ENCODE peak calls at places on chromosomes 1 and 21, in seven cellular contexts. S is glutamatergic neuron, Z is GM12865, R is prostate gland, D is sigmoid colon, U is AG04450, O is lower lobe of right lung. K is an unnamed sample.

GRCh38 chr1:51566260-51566659 is 47.2 kb upstream of the EPS15 start:
- DNase-seq in O (no peak), S (no peak), Z (no peak), D (no peak), R (no peak), U (no peak), K (no peak)

GRCh38 chr1:94286864-94287437 is 49.6 kb upstream of the ARHGAP29 start:
- DNase-seq in O (no peak), S (no peak), U (no peak), R (no peak), D (no peak), Z (no peak), K (no peak)

GRCh38 chr1:109997867-109998229 is 13.3 kb downstream of the AHCYL1 start:
- DNase-seq in U (no peak), R (no peak), S (no peak), D (no peak), Z (no peak), O (no peak), K (no peak)

GRCh38 chr21:25369524-25370300 is 237.6 kb downstream of the MRPL39 start:
- DNase-seq in Z (no peak), O (no peak), R (no peak), U (no peak), D (no peak), S (no peak), K (no peak)

GRCh38 chr1:54360165-54361005 is 45.8 kb downstream of the SSBP3 start:
- DNase-seq in U (no peak), S (no peak), D (no peak), O (no peak), Z (no peak), R (no peak), K (no peak)

GRCh38 chr21:41589620-41590175 is 81.7 kb upstream of the TMPRSS2 start:
- DNase-seq in R (no peak), Z (no peak), D (no peak), U (no peak), S (no peak), O (no peak), K (no peak)

GRCh38 chr1:27392778-27393635 is 585 bp downstream of the GPR3 start:
- DNase-seq in U (no peak), S (peak; percentile 35), D (no peak), O (no peak), R (no peak), Z (no peak), K (no peak)

GRCh38 chr1:46527474-46528296 is 23.8 kb downstream of the KNCN start:
- DNase-seq in Z (peak; percentile 72), U (no peak), R (peak; percentile 79), O (peak; percentile 84), D (peak; percentile 87), S (peak; percentile 88), K (peak; percentile 51)

GRCh38 chr1:219568728-219569127 is 44.2 kb downstream of the ZC3H11B start:
- DNase-seq in Z (no peak), D (no peak), U (no peak), R (no peak), O (no peak), S (no peak), K (no peak)

GRCh38 chr1:151855997-151856396 is 2.5 kb upstream of the THEM5 start:
- DNase-seq in S (no peak), D (no peak), R (no peak), Z (no peak), O (no peak), U (no peak), K (no peak)

GRCh38 chr1:150642296-150642695 is 12.9 kb upstream of the ENSA start:
- DNase-seq in R (no peak), U (no peak), S (no peak), D (no peak), O (no peak), Z (no peak), K (no peak)

GRCh38 chr1:1000357-1001056 is 610 bp upstream of the HES4 start:
- DNase-seq in U (peak; percentile 56), R (peak; percentile 71), D (peak; percentile 95), S (peak; percentile 90), Z (peak; percentile 71), O (peak; percentile 84), K (peak; percentile 66)

GRCh38 chr1:96234299-96234698 is 487.3 kb upstream of the PTBP2 start:
- DNase-seq in Z (no peak), O (peak; percentile 61), R (no peak), D (peak; percentile 65), S (no peak), U (no peak), K (no peak)

GRCh38 chr21:44765231-44766013 is 36.2 kb downstream of the UBE2G2 start:
- DNase-seq in U (no peak), R (no peak), D (no peak), S (no peak), O (no peak), Z (peak; percentile 42), K (no peak)

GRCh38 chr1:193109619-193110018 is 4.4 kb upstream of the GLRX2 start:
- DNase-seq in R (no peak), S (no peak), U (no peak), D (no peak), O (no peak), Z (no peak), K (no peak)

GRCh38 chr21:29091032-29091431 is 17.6 kb upstream of the CCT8 start:
- DNase-seq in D (no peak), R (no peak), U (peak; percentile 37), S (no peak), O (no peak), Z (no peak), K (no peak)

GRCh38 chr1:153032677-153033308 is 1.8 kb downstream of the SPRR1B start:
- DNase-seq in Z (peak; percentile 26), D (no peak), S (no peak), O (no peak), U (no peak), R (no peak), K (no peak)

GRCh38 chr1:110207831-110208230 is 2.3 kb upstream of the KCNC4 start:
- DNase-seq in O (peak; percentile 80), Z (peak; percentile 69), S (peak; percentile 89), D (no peak), U (no peak), R (peak; percentile 54), K (peak; percentile 63)

GRCh38 chr1:179253286-179253972 is 24.0 kb upstream of the ABL2 start:
- DNase-seq in R (no peak), Z (no peak), D (no peak), S (no peak), U (no peak), O (no peak), K (no peak)

GRCh38 chr1:183353597-183353996 is 64.6 kb downstream of the NMNAT2 start:
- DNase-seq in O (no peak), D (no peak), Z (no peak), S (no peak), R (no peak), U (no peak), K (no peak)

GRCh38 chr1:26602378-26602959 is 72.9 kb downstream of the RPS6KA1 start:
- DNase-seq in O (no peak), Z (peak; percentile 77), S (no peak), U (no peak), D (no peak), R (peak; percentile 62), K (no peak)

GRCh38 chr1:201021333-201022177 is 2.0 kb downstream of the KIF21B start:
- DNase-seq in U (no peak), S (no peak), O (no peak), Z (peak; percentile 60), R (no peak), D (no peak), K (no peak)

DNA sequence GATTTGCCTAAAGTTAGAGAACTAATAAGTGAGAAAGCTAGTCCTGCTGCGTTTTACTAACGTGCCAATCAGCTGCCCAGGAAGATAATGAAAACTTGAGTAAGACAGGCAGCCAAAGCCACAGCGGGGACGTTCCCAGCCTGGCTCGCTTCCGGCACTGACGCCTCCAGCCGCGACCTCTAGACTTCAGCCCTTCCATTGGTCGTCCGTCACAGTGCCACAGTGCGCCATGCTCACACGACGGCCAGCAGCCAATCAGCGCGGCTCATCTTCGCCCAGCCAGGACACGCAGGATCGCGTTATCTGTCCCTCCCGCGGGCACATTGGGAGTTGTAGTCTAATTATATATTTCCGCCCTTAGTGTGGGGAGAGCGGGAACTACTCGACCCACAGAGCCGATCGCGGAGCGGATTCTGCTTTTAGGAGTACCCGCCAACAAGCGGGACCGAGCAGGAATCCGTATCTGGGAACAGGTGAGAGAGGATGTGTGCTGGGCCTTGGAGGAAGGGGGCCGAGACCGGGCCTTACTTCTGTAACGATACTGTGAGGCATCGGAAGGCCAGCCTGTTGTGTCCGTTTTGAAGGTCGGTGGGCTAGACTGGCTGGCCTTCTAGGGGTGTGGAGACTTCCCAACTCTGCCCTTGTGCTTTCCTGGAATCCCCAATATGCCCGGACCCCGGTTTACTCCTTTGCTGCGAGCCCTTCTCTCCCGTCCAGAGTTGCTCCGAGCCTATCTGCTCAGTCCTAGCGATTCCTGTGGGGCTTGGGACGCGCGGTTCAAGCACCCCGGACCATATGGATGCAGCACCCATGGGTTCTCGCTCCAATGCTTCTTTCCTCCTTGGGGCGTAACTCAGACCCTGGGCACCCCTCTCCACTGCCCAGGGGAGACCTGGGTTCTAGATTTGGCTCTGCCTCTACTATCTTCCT is at the start of gene FDPS:
- DNase-seq in U (peak; percentile 95), D (peak; percentile 100), O (peak; percentile 99), R (peak; percentile 99), Z (peak; percentile 100), S (peak; percentile 93), K (peak; percentile 87)
- TF ChIP-seq CTCF in U (no peak), D (peak; percentile 18), O (peak; percentile 10), R (peak; percentile 72), Z (no peak), S (peak; percentile 11), K (no peak)

GRCh38 chr1:111247125-111247838 is 19.8 kb downstream of the CHI3L2 start:
- DNase-seq in R (no peak), O (no peak), S (no peak), D (no peak), Z (no peak), U (no peak), K (no peak)
- TF ChIP-seq CTCF in R (no peak), O (no peak), S (no peak), D (no peak), Z (no peak), U (no peak), K (no peak)

GRCh38 chr21:34073032-34073748 is at the start of the genes MRPS6 and SLC5A3:
- DNase-seq in S (peak; percentile 87), O (peak; percentile 92), D (peak; percentile 91), U (peak; percentile 51), R (peak; percentile 79), Z (peak; percentile 93), K (peak; percentile 80)
- TF ChIP-seq CTCF in S (peak; percentile 33), O (no peak), D (no peak), U (no peak), R (no peak), Z (no peak), K (no peak)

GRCh38 chr21:38402795-38403194 is 95.5 kb downstream of the ERG start:
- DNase-seq in D (no peak), U (no peak), R (no peak), O (no peak), S (no peak), Z (no peak), K (no peak)

GRCh38 chr21:38402291-38402690 is 96.0 kb downstream of the ERG start:
- DNase-seq in O (no peak), D (no peak), Z (no peak), U (no peak), R (no peak), S (no peak), K (no peak)

GRCh38 chr21:38401527-38401926 is 96.8 kb downstream of the ERG start:
- DNase-seq in O (no peak), U (no peak), S (no peak), D (no peak), R (no peak), Z (no peak), K (no peak)

GRCh38 chr21:38400195-38400695 is 98.0 kb downstream of the ERG start:
- DNase-seq in U (no peak), Z (no peak), S (no peak), O (no peak), D (no peak), R (no peak), K (no peak)

GRCh38 chr21:38404134-38404533 is 94.1 kb downstream of the ERG start:
- DNase-seq in S (no peak), R (no peak), O (no peak), Z (no peak), U (no peak), D (no peak), K (no peak)
- TF ChIP-seq CTCF in S (peak; percentile 30), R (no peak), O (no peak), Z (no peak), U (no peak), D (no peak), K (no peak)

K was measured in activated B cell treated with CpG ODN at 0.5 μM for 24 hours.